ENCODE peak calls at places on chromosomes 4 and X, in seven cellular contexts. G is tibial nerve, L is thyroid gland, N is IMR-90, W is lower leg skin, P is Peyer's patch, E is right lobe of liver. I is an unnamed sample.

GRCh38 chr4:114547340-114548134 is 51.1 kb upstream of the UGT8 start:
- DNase-seq in W (no peak), N (no peak), G (no peak), L (no peak), E (no peak), P (no peak), I (no peak)

GRCh38 chrX:145405012-145405411 is 157.7 kb downstream of the SPANXN1 start:
- DNase-seq in P (no peak), W (no peak), N (peak; percentile 15), E (no peak), G (no peak), L (no peak), I (no peak)

GRCh38 chr4:184450743-184451142 is 23.6 kb downstream of the IRF2 start:
- DNase-seq in W (no peak), P (no peak), G (no peak), L (no peak), N (no peak), E (no peak), I (no peak)

GRCh38 chr4:182188622-182189021 is 54.6 kb upstream of the TENM3 start:
- DNase-seq in G (no peak), W (no peak), E (no peak), N (peak; percentile 54), P (no peak), L (no peak), I (no peak)

GRCh38 chr4:101169044-101170014 is 178.0 kb downstream of the PPP3CA start:
- DNase-seq in N (peak; percentile 65), E (peak; percentile 56), L (peak; percentile 70), W (peak; percentile 83), G (no peak), P (peak; percentile 65), I (peak; percentile 47)

GRCh38 chrX:154399527-154400368 is 1.6 kb downstream of the RPL10 start:
- DNase-seq in N (no peak), G (no peak), E (no peak), W (no peak), L (no peak), P (no peak), I (no peak)

GRCh38 chrX:153763989-153764755 is at the start of gene PLXNB3:
- DNase-seq in N (peak; percentile 58), G (peak; percentile 64), P (peak; percentile 83), L (peak; percentile 69), W (peak; percentile 93), E (peak; percentile 86), I (peak; percentile 66)

GRCh38 chr4:39472396-39472795 is 13.5 kb downstream of the LIAS start:
- DNase-seq in W (no peak), L (no peak), N (no peak), E (no peak), G (no peak), P (no peak), I (no peak)

GRCh38 chr4:121108557-121108956 is 36.2 kb upstream of the NDNF start:
- DNase-seq in N (no peak), P (no peak), E (no peak), L (peak; percentile 48), W (no peak), G (no peak), I (no peak)

GRCh38 chr4:163415668-163416067 is 57.9 kb downstream of the TKTL2 start:
- DNase-seq in L (no peak), W (no peak), P (no peak), E (no peak), G (no peak), N (no peak), I (no peak)

GRCh38 chrX:3461824-3462508 is 115.5 kb upstream of the MXRA5 start:
- DNase-seq in E (no peak), G (no peak), N (no peak), L (no peak), P (no peak), W (no peak), I (no peak)

GRCh38 chr4:183691006-183691405 is 31.9 kb downstream of the TRAPPC11 start:
- DNase-seq in E (no peak), P (no peak), L (no peak), W (no peak), G (no peak), N (no peak), I (no peak)

GRCh38 chr4:8731364-8731763 is 138.8 kb downstream of the CPZ start:
- DNase-seq in E (no peak), W (peak; percentile 66), G (no peak), L (no peak), N (no peak), P (no peak), I (no peak)

GRCh38 chr4:57190651-57191481 is 80.7 kb upstream of the IGFBP7 start:
- DNase-seq in W (no peak), E (no peak), G (no peak), N (peak; percentile 13), L (peak; percentile 20), P (no peak), I (no peak)

GRCh38 chr4:26780524-26780923 is 80.1 kb upstream of the STIM2 start:
- DNase-seq in P (no peak), L (no peak), N (peak; percentile 48), E (no peak), W (no peak), G (no peak), I (no peak)

GRCh38 chrX:57674861-57675260 is 5.2 kb downstream of the NLRP2B start:
- DNase-seq in L (no peak), G (no peak), W (no peak), N (no peak), P (no peak), E (no peak), I (no peak)

GRCh38 chr4:186150926-186151325 is 40.4 kb upstream of the CYP4V2 start:
- DNase-seq in W (no peak), G (no peak), P (no peak), N (no peak), L (no peak), E (no peak), I (no peak)

GRCh38 chr4:89998350-89999098 is 103.9 kb downstream of the MMRN1 start:
- DNase-seq in E (no peak), W (no peak), G (no peak), P (no peak), L (no peak), N (no peak), I (no peak)

GRCh38 chrX:100680756-100681155 is 36.8 kb downstream of the SRPX2 start:
- DNase-seq in L (no peak), G (no peak), P (no peak), W (no peak), N (no peak), E (no peak), I (no peak)

GRCh38 chr4:110361921-110362320 is 114.0 kb upstream of the ENPEP start:
- DNase-seq in W (no peak), L (no peak), N (no peak), E (no peak), G (no peak), P (no peak), I (no peak)

GRCh38 chr4:8307714-8308113 is 38.2 kb downstream of the HTRA3 start:
- DNase-seq in L (no peak), P (no peak), E (peak; percentile 40), G (no peak), W (peak; percentile 45), N (no peak), I (peak; percentile 19)

GRCh38 chr4:8710946-8711345 is 118.4 kb downstream of the CPZ start:
- DNase-seq in L (no peak), N (no peak), P (no peak), W (peak; percentile 78), G (no peak), E (no peak), I (peak; percentile 7)

GRCh38 chr4:82785248-82786003 is 13.2 kb downstream of the SCD5 start:
- DNase-seq in P (no peak), W (no peak), G (no peak), N (peak; percentile 88), L (no peak), E (no peak), I (no peak)

GRCh38 chr4:184911310-184911709 is 85.5 kb upstream of the ACSL1 start:
- DNase-seq in G (no peak), P (no peak), W (peak; percentile 54), L (no peak), N (peak; percentile 40), E (no peak), I (no peak)

GRCh38 chr4:42083816-42084215 is 68.6 kb downstream of the BEND4 start:
- DNase-seq in N (peak; percentile 21), L (no peak), G (no peak), E (no peak), W (no peak), P (no peak), I (no peak)

GRCh38 chrX:134760671-134761070 is 102.4 kb upstream of the PLAC1 start:
- DNase-seq in N (no peak), L (no peak), G (no peak), W (no peak), E (no peak), P (no peak), I (no peak)

GRCh38 chr4:169179609-169180526 is 90.9 kb downstream of the SH3RF1 start:
- DNase-seq in G (no peak), P (no peak), E (no peak), L (peak; percentile 57), W (no peak), N (peak; percentile 40), I (no peak)

GRCh38 chr4:94758700-94759399 is 1.1 kb downstream of the BMPR1B start:
- DNase-seq in W (no peak), G (no peak), P (no peak), E (no peak), L (peak; percentile 4), N (no peak), I (no peak)

GRCh38 chrX:2500091-2500680 is 590 bp downstream of the DHRSX start:
- DNase-seq in P (peak; percentile 27), W (peak; percentile 85), N (peak; percentile 65), L (peak; percentile 33), E (peak; percentile 66), G (no peak), I (no peak)

GRCh38 chrX:149628280-149628679 is 3.3 kb downstream of the TMEM185A start:
- DNase-seq in G (no peak), W (no peak), N (no peak), P (no peak), E (no peak), L (no peak), I (no peak)
- H3K4me3 ChIP-seq in G (no peak overlapping the region), W (no peak overlapping the region), N (no peak overlapping the region), P (no peak overlapping the region), E (no peak overlapping the region), L (no peak overlapping the region), I (no peak overlapping the region)

GRCh38 chrX:40253770-40254169 is 156.0 kb upstream of the BCOR start:
- DNase-seq in N (no peak), G (no peak), E (no peak), L (no peak), P (no peak), W (no peak), I (no peak)
- TF ChIP-seq CTCF in N (no peak), G (no peak), E (no peak), L (no peak), P (no peak), W (no peak), I (no peak)

GRCh38 chr4:2745981-2746806 is 9.9 kb downstream of the TNIP2 start:
- DNase-seq in P (peak; percentile 80), L (no peak), G (no peak), E (peak; percentile 60), W (no peak), N (peak; percentile 85), I (peak; percentile 81)
- TF ChIP-seq POLR2A in P (no peak), L (no peak), G (no peak), E (no peak), W (no peak), N (no peak), I (no peak)

DNA sequence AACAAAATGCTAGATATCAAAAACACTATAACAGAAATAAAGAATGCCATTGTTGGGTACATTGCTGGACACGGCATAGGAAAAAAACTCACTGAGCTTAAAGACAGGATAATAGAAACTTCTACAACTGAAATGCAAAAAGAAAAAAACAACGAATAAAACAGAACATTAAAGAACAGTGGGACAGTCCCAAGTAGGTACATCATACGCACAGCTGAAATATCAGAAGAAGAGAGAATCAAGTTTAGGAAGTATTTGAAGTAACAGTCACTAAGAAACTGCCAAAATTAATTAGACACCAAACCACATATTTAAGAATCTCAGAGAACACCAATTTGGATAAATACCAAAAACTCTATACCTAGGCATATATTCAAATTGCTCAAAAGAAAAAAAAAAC is 19.2 kb downstream of the RAB28 start:
- DNase-seq in P (no peak), G (no peak), E (no peak), L (no peak), W (no peak), N (no peak), I (no peak)
- H3K4me3 ChIP-seq in P (no peak overlapping the region), G (no peak overlapping the region), E (no peak overlapping the region), L (no peak overlapping the region), W (no peak overlapping the region), N (no peak overlapping the region), I (no peak overlapping the region)